ENCODE peak calls at places on chromosomes 5 and 9, in four cellular contexts. X is left colon, C is RPMI8226, Y is chondrocyte. N is an unnamed sample.

GRCh38 chr9:129868571-129869486 is 33.6 kb downstream of the USP20 start:
- DNase-seq in X (no peak), Y (no peak), C (no peak), N (no peak)

GRCh38 chr9:129126789-129127618 is 15.8 kb downstream of the PTPA start:
- DNase-seq in Y (no peak), X (no peak), C (no peak), N (no peak)

GRCh38 chr5:102596113-102596512 is 97.3 kb upstream of the SLCO6A1 start:
- DNase-seq in X (no peak), Y (no peak), C (no peak), N (no peak)

GRCh38 chr5:136210259-136210658 is 17.3 kb upstream of the SMIM32 start:
- DNase-seq in Y (no peak), C (no peak), X (no peak), N (peak)

GRCh38 chr5:94888674-94889073 is 270.2 kb downstream of the SLF1 start:
- DNase-seq in X (no peak), Y (no peak), C (no peak), N (no peak)

GRCh38 chr9:136975624-136976023 is 1.7 kb upstream of the PTGDS start:
- DNase-seq in X (no peak), C (peak), Y (no peak), N (no peak)

GRCh38 chr5:141910271-141910673 is 13.4 kb upstream of the DELE1 start:
- DNase-seq in X (no peak), C (no peak), Y (no peak), N (no peak)

GRCh38 chr9:133163559-133164208 is at the start of gene GBGT1:
- DNase-seq in C (peak), X (no peak), Y (peak), N (peak)

GRCh38 chr5:159650803-159651202 is 265.5 kb upstream of the ADRA1B start:
- DNase-seq in C (no peak), X (no peak), Y (no peak), N (no peak)

GRCh38 chr5:33257807-33258491 is 182.8 kb upstream of the TARS1 start:
- DNase-seq in Y (no peak), C (no peak), X (no peak), N (peak)

GRCh38 chr5:44332360-44332971 is 56.8 kb downstream of the FGF10 start:
- DNase-seq in X (no peak), Y (no peak), C (peak), N (peak)

GRCh38 chr9:136582977-136583735 is 37.3 kb upstream of the NOTCH1 start:
- DNase-seq in Y (no peak), X (no peak), C (no peak), N (no peak)

GRCh38 chr5:17727212-17727611 is 93.0 kb downstream of the TAF11L14 start:
- DNase-seq in Y (no peak), X (no peak), C (no peak), N (no peak)

GRCh38 chr9:85290019-85290418 is 451.7 kb downstream of the AGTPBP1 start:
- DNase-seq in Y (no peak), C (no peak), X (no peak), N (no peak)

GRCh38 chr5:148924817-148925216 is 98.4 kb downstream of the ADRB2 start:
- DNase-seq in C (no peak), X (peak), Y (no peak), N (peak)

GRCh38 chr5:1366514-1366913 is 21.6 kb upstream of the CLPTM1L start:
- DNase-seq in Y (no peak), C (no peak), X (no peak), N (no peak)

GRCh38 chr5:44862808-44863207 is 54.1 kb downstream of the MRPS30 start:
- DNase-seq in X (no peak), C (peak), Y (no peak), N (peak)

GRCh38 chr9:6247266-6247665 is 31.7 kb downstream of the IL33 start:
- DNase-seq in X (no peak), Y (no peak), C (no peak), N (peak)

GRCh38 chr9:18906656-18907395 is 126.2 kb downstream of the SAXO1 start:
- DNase-seq in Y (no peak), C (peak), X (no peak), N (peak)

GRCh38 chr5:124979174-124979573 is 232.7 kb upstream of the ZNF608 start:
- DNase-seq in C (no peak), X (no peak), Y (no peak), N (no peak)

GRCh38 chr5:37816883-37817282 is 23.0 kb downstream of the GDNF start:
- DNase-seq in X (no peak), C (no peak), Y (no peak), N (no peak)

GRCh38 chr5:96094904-96095303 is 133.3 kb upstream of the ELL2 start:
- DNase-seq in C (no peak), Y (no peak), X (no peak), N (peak)

GRCh38 chr9:33297455-33297854 is 7.1 kb downstream of the NFX1 start:
- DNase-seq in X (peak), Y (no peak), C (peak), N (no peak)

GRCh38 chr9:19924090-19924489 is 135.3 kb upstream of the SLC24A2 start:
- DNase-seq in Y (no peak), C (no peak), X (no peak), N (peak)

GRCh38 chr5:52799358-52799982 is 11.8 kb downstream of the ITGA1 start:
- DNase-seq in C (peak), Y (peak), X (peak), N (peak)

GRCh38 chr9:4760122-4760521 is 19.1 kb upstream of the AK3 start:
- DNase-seq in C (no peak), Y (no peak), X (no peak), N (no peak)

GRCh38 chr5:93598997-93599371 is 16.0 kb downstream of the NR2F1 start:
- DNase-seq in C (no peak), Y (no peak), X (no peak), N (no peak)

GRCh38 chr9:3508531-3509374 is 17.0 kb downstream of the RFX3 start:
- DNase-seq in X (no peak), Y (no peak), C (no peak), N (peak)

GRCh38 chr9:124214596-124215550 is 42.9 kb upstream of the NEK6 start:
- DNase-seq in Y (peak), C (no peak), X (no peak), N (no peak)

GRCh38 chr5:14036514-14036913 is 92.0 kb upstream of the DNAH5 start:
- DNase-seq in Y (no peak), C (no peak), X (no peak), N (peak)

GRCh38 chr5:168992687-168993086 is 308.3 kb downstream of the SLIT3 start:
- DNase-seq in X (no peak), Y (no peak), C (no peak), N (no peak)

GRCh38 chr5:133117930-133118445 is 66.2 kb downstream of the HSPA4 start:
- DNase-seq in C (no peak), Y (no peak), X (no peak), N (no peak)

GRCh38 chr9:118643118-118643517 is 726.1 kb downstream of the BRINP1 start:
- DNase-seq in Y (no peak), X (no peak), C (no peak), N (peak)

GRCh38 chr9:3856592-3856991 is 330.8 kb upstream of the RFX3 start:
- DNase-seq in C (no peak), Y (no peak), X (no peak), N (peak)

GRCh38 chr9:13485068-13485596 is 205.6 kb upstream of the MPDZ start:
- DNase-seq in C (no peak), Y (no peak), X (peak), N (peak)

GRCh38 chr9:99266136-99267023 is 44.3 kb downstream of the SEC61B start:
- DNase-seq in Y (no peak), C (peak), X (peak), N (peak)

N was measured in fibroblast of pulmonary artery.